ENCODE peak calls at places on chromosomes 13 and 19, in ten cellular contexts. A, B, W, L, T, Q, C, O, H and G are unnamed samples.

GRCh38 chr13:93224545-93224944 is 2.1 kb upstream of the GPC6 start:
- DNase-seq in O (peak; percentile 80), H (no peak), W (no peak), C (no peak), L (peak; percentile 35), T (no peak), A (no peak), Q (peak; percentile 67), B (no peak), G (no peak)

GRCh38 chr19:41863209-41863931 is 3.3 kb downstream of the RPS19 start:
- DNase-seq in W (no peak), O (no peak), H (no peak), C (no peak), A (no peak), B (peak; percentile 59), T (no peak), Q (no peak), L (no peak), G (no peak)

GRCh38 chr13:82797876-82798275 is 1084.4 kb downstream of the SLITRK1 start:
- DNase-seq in Q (no peak), B (no peak), T (no peak), A (no peak), O (no peak), L (no peak), C (no peak), W (no peak), H (no peak), G (no peak)

GRCh38 chr13:26017196-26017921 is 34.5 kb downstream of the SHISA2 start:
- DNase-seq in B (no peak), C (no peak), L (no peak), O (no peak), T (peak; percentile 56), W (no peak), A (peak; percentile 34), Q (no peak), H (peak; percentile 65), G (peak; percentile 58)

GRCh38 chr19:11479470-11480080 is 1.3 kb downstream of the ELAVL3 start:
- DNase-seq in T (no peak), Q (no peak), W (no peak), A (no peak), C (no peak), H (no peak), O (no peak), L (peak; percentile 67), B (no peak), G (no peak)

GRCh38 chr13:47109028-47109427 is 212.2 kb upstream of the HTR2A start:
- DNase-seq in T (no peak), W (no peak), C (no peak), L (no peak), A (peak; percentile 44), B (peak; percentile 7), O (no peak), Q (no peak), H (no peak), G (peak; percentile 96)

GRCh38 chr19:33465371-33465770 is 56.2 kb downstream of the PEPD start:
- DNase-seq in W (peak; percentile 27), O (no peak), Q (no peak), B (no peak), C (no peak), A (no peak), H (peak; percentile 17), L (no peak), T (no peak), G (no peak)

GRCh38 chr19:38386300-38386967 is 1.4 kb downstream of the GGN start:
- DNase-seq in C (no peak), Q (no peak), H (no peak), A (no peak), B (no peak), T (no peak), L (peak; percentile 26), W (no peak), O (no peak), G (no peak)

GRCh38 chr19:33905473-33905936 is 108.8 kb downstream of the KCTD15 start:
- DNase-seq in B (no peak), H (peak; percentile 49), Q (no peak), W (no peak), A (no peak), C (no peak), T (no peak), L (peak; percentile 39), O (no peak), G (no peak)

GRCh38 chr19:47099576-47100050 is 14.0 kb downstream of the ZC3H4 start:
- DNase-seq in C (no peak), A (no peak), B (peak; percentile 28), W (no peak), L (no peak), T (no peak), Q (no peak), H (no peak), O (no peak), G (no peak)

GRCh38 chr13:79581870-79582315 is 100.9 kb downstream of the NDFIP2 start:
- DNase-seq in B (no peak), T (no peak), H (no peak), L (no peak), C (no peak), O (no peak), W (no peak), Q (peak; percentile 56), A (no peak), G (no peak)

GRCh38 chr19:5123646-5124045 is 154.7 kb downstream of the KDM4B start:
- DNase-seq in Q (no peak), L (no peak), B (no peak), O (no peak), H (no peak), W (no peak), T (no peak), C (no peak), A (no peak), G (no peak)

GRCh38 chr19:5126498-5127223 is 157.7 kb downstream of the KDM4B start:
- DNase-seq in W (no peak), O (no peak), T (no peak), A (no peak), H (no peak), L (no peak), Q (no peak), C (no peak), B (no peak), G (no peak)

GRCh38 chr19:5125797-5126497 is 157.0 kb downstream of the KDM4B start:
- DNase-seq in Q (no peak), L (no peak), H (no peak), A (no peak), T (no peak), B (no peak), W (no peak), O (no peak), C (no peak), G (peak; percentile 25)

GRCh38 chr19:5124111-5124855 is 155.4 kb downstream of the KDM4B start:
- DNase-seq in L (no peak), O (no peak), T (no peak), Q (no peak), H (no peak), C (no peak), A (no peak), W (no peak), B (no peak), G (no peak)

DNA sequence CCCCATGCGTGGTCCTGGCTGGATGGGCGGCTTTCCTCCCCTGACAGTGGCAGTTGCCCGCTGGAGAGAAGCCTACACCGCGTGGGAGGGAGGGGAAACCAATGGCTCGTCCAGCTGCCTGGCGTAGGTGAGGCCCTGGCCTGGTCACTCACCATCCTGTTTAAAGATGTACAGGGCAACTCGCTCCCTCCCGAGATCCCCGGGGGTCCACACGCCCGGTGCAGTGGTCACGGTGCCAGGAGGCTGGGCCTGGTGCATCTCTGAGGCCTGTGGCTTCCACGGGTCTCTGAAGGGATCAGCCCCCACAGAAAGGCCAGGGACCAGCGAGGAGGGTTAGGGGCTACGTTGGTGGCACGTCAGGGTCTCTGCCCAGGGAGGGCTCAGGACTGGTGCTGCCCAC is 156.5 kb downstream of the KDM4B start:
- DNase-seq in L (no peak), B (no peak), O (no peak), A (no peak), W (no peak), Q (no peak), C (no peak), H (no peak), T (no peak), G (no peak)
- H3K4me3 ChIP-seq in L (no peak overlapping the region), B (no peak overlapping the region), O (no peak overlapping the region), A (no peak overlapping the region), W (no peak overlapping the region), Q (no peak overlapping the region), C (no peak overlapping the region), H (no peak overlapping the region), T (no peak overlapping the region), G (no peak overlapping the region)

GRCh38 chr13:40204246-40204645 is 462.2 kb downstream of the FOXO1 start:
- DNase-seq in H (no peak), W (no peak), B (no peak), T (no peak), L (no peak), C (no peak), O (no peak), A (no peak), Q (no peak), G (no peak)
- H3K4me3 ChIP-seq in H (no peak overlapping the region), W (no peak overlapping the region), B (no peak overlapping the region), T (no peak overlapping the region), L (no peak overlapping the region), C (peak overlapping the region; percentile 3), O (no peak overlapping the region), A (no peak overlapping the region), Q (no peak overlapping the region), G (no peak overlapping the region)

GRCh38 chr13:110132178-110132975 is 174.6 kb downstream of the COL4A1 start:
- DNase-seq in L (no peak), A (no peak), B (peak; percentile 71), C (no peak), Q (no peak), W (no peak), H (no peak), O (no peak), T (no peak), G (no peak)
- H3K4me3 ChIP-seq in L (no peak overlapping the region), A (no peak overlapping the region), B (no peak overlapping the region), C (no peak overlapping the region), Q (no peak overlapping the region), W (no peak overlapping the region), H (no peak overlapping the region), O (no peak overlapping the region), T (no peak overlapping the region), G (no peak overlapping the region)

GRCh38 chr13:41196620-41197019 is 2.3 kb upstream of the KBTBD7 start:
- DNase-seq in A (no peak), O (no peak), B (peak; percentile 48), H (no peak), T (no peak), C (no peak), L (no peak), Q (peak; percentile 5), W (no peak), G (peak; percentile 19)

GRCh38 chr13:41193919-41194824 is at the start of gene KBTBD7:
- DNase-seq in Q (peak; percentile 96), O (peak; percentile 92), T (peak; percentile 93), H (peak; percentile 96), A (peak; percentile 95), W (peak; percentile 86), B (peak; percentile 99), C (peak; percentile 85), L (peak; percentile 96), G (peak; percentile 90)

GRCh38 chr13:41196011-41196410 is 1.6 kb upstream of the KBTBD7 start:
- DNase-seq in T (no peak), L (no peak), C (no peak), B (no peak), O (no peak), W (no peak), H (no peak), Q (no peak), A (no peak), G (no peak)

GRCh38 chr13:41188584-41188983 is 5.8 kb downstream of the KBTBD7 start:
- DNase-seq in H (no peak), O (no peak), T (no peak), A (no peak), L (no peak), C (no peak), B (no peak), Q (peak; percentile 4), W (no peak), G (no peak)

GRCh38 chr13:41193469-41193868 is 900 bp downstream of the KBTBD7 start:
- DNase-seq in B (peak; percentile 20), T (no peak), L (no peak), Q (no peak), A (no peak), W (no peak), O (no peak), H (no peak), C (no peak), G (no peak)
- H3K4me3 ChIP-seq in B (peak overlapping the region; percentile 54), T (peak overlapping the region; percentile 52), L (peak overlapping the region; percentile 22), Q (peak overlapping the region; percentile 6), A (no peak overlapping the region), W (peak overlapping the region; percentile 83), O (peak overlapping the region; percentile 69), H (peak overlapping the region; percentile 81), C (peak overlapping the region; percentile 67), G (peak overlapping the region; percentile 78)